ENCODE peak calls at places on chromosomes 13 and 19, in six cellular contexts. One of them, this sample, is unnamed.

GRCh38 chr19:43759515-43759914 is 4.8 kb upstream of the SMG9 start:
- DNase-seq in IMR-90: peak
- DNase-seq in foreskin fibroblast: peak
- DNase-seq in WTC11: no peak
- DNase-seq in body of pancreas: no peak
- DNase-seq in AG04450: no peak
- DNase-seq in this sample: no peak

GRCh38 chr13:113209336-113209879 is at the start of gene CUL4A:
- DNase-seq in AG04450: no peak
- DNase-seq in body of pancreas: peak
- DNase-seq in IMR-90: peak
- DNase-seq in WTC11: peak
- DNase-seq in foreskin fibroblast: peak
- DNase-seq in this sample: peak

GRCh38 chr19:51096473-51097165 is 11.6 kb downstream of the CTU1 start:
- DNase-seq in body of pancreas: no peak
- DNase-seq in WTC11: no peak
- DNase-seq in foreskin fibroblast: no peak
- DNase-seq in IMR-90: no peak
- DNase-seq in AG04450: no peak
- DNase-seq in this sample: peak

GRCh38 chr13:51697181-51697580 is 106.8 kb downstream of the DHRS12 start:
- DNase-seq in body of pancreas: no peak
- DNase-seq in AG04450: no peak
- DNase-seq in foreskin fibroblast: peak
- DNase-seq in WTC11: no peak
- DNase-seq in IMR-90: peak
- DNase-seq in this sample: no peak

GRCh38 chr13:39789451-39789850 is 134.0 kb downstream of the COG6 start:
- DNase-seq in WTC11: no peak
- DNase-seq in body of pancreas: no peak
- DNase-seq in foreskin fibroblast: no peak
- DNase-seq in IMR-90: no peak
- DNase-seq in AG04450: no peak
- DNase-seq in this sample: no peak

GRCh38 chr13:27035892-27036235 is 135.7 kb downstream of the USP12 start:
- DNase-seq in foreskin fibroblast: no peak
- DNase-seq in body of pancreas: no peak
- DNase-seq in WTC11: no peak
- DNase-seq in AG04450: no peak
- DNase-seq in IMR-90: peak
- DNase-seq in this sample: no peak

GRCh38 chr13:34964558-34964957 is 22.5 kb downstream of the NBEA start:
- DNase-seq in foreskin fibroblast: no peak
- DNase-seq in AG04450: no peak
- DNase-seq in WTC11: no peak
- DNase-seq in IMR-90: no peak
- DNase-seq in body of pancreas: no peak
- DNase-seq in this sample: no peak

GRCh38 chr19:8174706-8175105 is 25.3 kb upstream of the FBN3 start:
- DNase-seq in AG04450: no peak
- DNase-seq in body of pancreas: no peak
- DNase-seq in WTC11: no peak
- DNase-seq in foreskin fibroblast: no peak
- DNase-seq in IMR-90: peak
- DNase-seq in this sample: no peak

GRCh38 chr19:5727453-5728050 is 7.1 kb downstream of the CATSPERD start:
- DNase-seq in IMR-90: no peak
- DNase-seq in AG04450: no peak
- DNase-seq in body of pancreas: no peak
- DNase-seq in WTC11: no peak
- DNase-seq in foreskin fibroblast: no peak
- DNase-seq in this sample: no peak

GRCh38 chr19:55553217-55554182 is 8.2 kb upstream of the SBK3 start:
- DNase-seq in WTC11: no peak
- DNase-seq in AG04450: no peak
- DNase-seq in IMR-90: no peak
- DNase-seq in body of pancreas: no peak
- DNase-seq in foreskin fibroblast: no peak
- DNase-seq in this sample: no peak

GRCh38 chr13:111219306-111219705 is 101.1 kb upstream of the TEX29 start:
- DNase-seq in body of pancreas: peak
- DNase-seq in IMR-90: peak
- DNase-seq in WTC11: no peak
- DNase-seq in AG04450: peak
- DNase-seq in foreskin fibroblast: peak
- DNase-seq in this sample: no peak

GRCh38 chr19:50325310-50326100 is 3.7 kb downstream of the KCNC3 start:
- DNase-seq in WTC11: peak
- DNase-seq in IMR-90: peak
- DNase-seq in foreskin fibroblast: peak
- DNase-seq in body of pancreas: peak
- DNase-seq in AG04450: no peak
- DNase-seq in this sample: peak

GRCh38 chr13:51804295-51805172 is 571 bp upstream of the DHRS12 start:
- DNase-seq in body of pancreas: peak
- DNase-seq in foreskin fibroblast: no peak
- DNase-seq in AG04450: no peak
- DNase-seq in IMR-90: no peak
- DNase-seq in WTC11: no peak
- DNase-seq in this sample: no peak

GRCh38 chr19:13796301-13797057 is 1.2 kb downstream of the ZSWIM4 start:
- DNase-seq in WTC11: peak
- DNase-seq in IMR-90: peak
- DNase-seq in body of pancreas: peak
- DNase-seq in AG04450: peak
- DNase-seq in foreskin fibroblast: peak
- DNase-seq in this sample: peak

GRCh38 chr19:5615756-5616327 is 6.7 kb downstream of the SAFB2 start:
- DNase-seq in WTC11: no peak
- DNase-seq in foreskin fibroblast: no peak
- DNase-seq in AG04450: no peak
- DNase-seq in IMR-90: peak
- DNase-seq in body of pancreas: no peak
- DNase-seq in this sample: no peak

GRCh38 chr19:10874019-10874418 is 2.7 kb downstream of the CARM1 start:
- DNase-seq in IMR-90: no peak
- DNase-seq in foreskin fibroblast: no peak
- DNase-seq in body of pancreas: no peak
- DNase-seq in WTC11: no peak
- DNase-seq in AG04450: no peak
- DNase-seq in this sample: no peak
- TF ChIP-seq CTCF in IMR-90: no peak
- TF ChIP-seq CTCF in foreskin fibroblast: no peak
- TF ChIP-seq CTCF in body of pancreas: no peak
- TF ChIP-seq CTCF in WTC11: no peak
- TF ChIP-seq CTCF in AG04450: no peak
- TF ChIP-seq CTCF in this sample: no peak

GRCh38 chr19:3440082-3440481 is 40.2 kb downstream of the SMIM24 start:
- DNase-seq in foreskin fibroblast: no peak
- DNase-seq in IMR-90: no peak
- DNase-seq in AG04450: no peak
- DNase-seq in WTC11: peak
- DNase-seq in body of pancreas: peak
- DNase-seq in this sample: peak
- TF ChIP-seq CTCF in foreskin fibroblast: no peak
- TF ChIP-seq CTCF in IMR-90: peak
- TF ChIP-seq CTCF in AG04450: peak
- TF ChIP-seq CTCF in WTC11: peak
- TF ChIP-seq CTCF in body of pancreas: peak
- TF ChIP-seq CTCF in this sample: peak

DNA sequence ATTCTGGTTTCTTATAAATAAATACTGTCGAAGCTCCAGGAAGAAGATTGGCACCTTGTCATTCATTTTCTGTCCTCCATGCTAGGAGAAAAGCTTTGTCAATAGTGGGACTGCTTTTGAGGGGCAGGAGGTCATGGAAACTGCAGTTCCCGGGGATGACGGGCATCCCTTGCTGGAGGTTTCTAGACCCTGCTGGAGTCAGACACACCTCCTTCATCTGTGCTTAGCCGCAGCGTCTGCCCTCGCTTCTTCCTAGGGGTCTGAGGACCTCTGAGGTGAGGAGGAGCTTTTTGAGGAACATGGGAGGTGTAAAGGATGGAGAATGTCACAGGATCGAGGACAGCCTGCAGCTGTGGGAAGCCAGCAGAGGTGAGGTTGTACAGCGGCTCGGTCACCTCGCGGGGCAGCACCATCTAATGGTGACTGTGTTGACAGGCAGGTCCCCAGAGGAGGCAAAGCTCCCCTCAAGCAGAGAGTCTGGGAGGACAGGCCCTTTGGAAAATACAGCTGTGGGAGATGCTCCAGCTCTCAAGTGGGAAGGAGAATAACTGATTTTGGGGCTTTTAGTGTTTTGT is 172.7 kb upstream of the RNF113B start:
- DNase-seq in body of pancreas: peak
- DNase-seq in foreskin fibroblast: no peak
- DNase-seq in IMR-90: no peak
- DNase-seq in AG04450: no peak
- DNase-seq in WTC11: peak
- DNase-seq in this sample: peak
- TF ChIP-seq CTCF in body of pancreas: peak
- TF ChIP-seq CTCF in foreskin fibroblast: no peak
- TF ChIP-seq CTCF in IMR-90: no peak
- TF ChIP-seq CTCF in AG04450: no peak
- TF ChIP-seq CTCF in WTC11: no peak
- TF ChIP-seq CTCF in this sample: peak

DNA sequence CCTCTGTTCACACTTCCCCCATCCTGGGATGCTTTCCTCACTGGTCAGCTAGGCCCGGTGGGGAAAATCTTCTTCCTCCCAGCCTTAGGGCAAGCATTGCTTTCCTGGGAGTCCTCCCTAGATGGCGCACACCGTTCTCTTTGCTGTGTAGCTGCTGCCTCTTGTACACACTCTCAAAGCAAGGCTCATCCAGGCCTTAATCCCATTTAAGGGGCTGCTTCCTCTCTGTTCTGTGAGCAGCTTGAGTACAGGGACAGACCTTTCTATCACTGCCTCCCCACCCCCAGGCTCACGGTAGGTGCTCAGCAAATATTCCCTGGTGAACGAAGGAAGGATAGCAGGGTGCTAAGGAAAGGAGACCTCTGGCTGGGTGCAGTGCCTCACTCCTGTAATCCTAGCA is 11.0 kb downstream of the SLC7A10 start:
- DNase-seq in body of pancreas: no peak
- DNase-seq in foreskin fibroblast: no peak
- DNase-seq in WTC11: peak
- DNase-seq in AG04450: no peak
- DNase-seq in IMR-90: peak
- DNase-seq in this sample: peak
- TF ChIP-seq CTCF in body of pancreas: no peak
- TF ChIP-seq CTCF in foreskin fibroblast: peak
- TF ChIP-seq CTCF in WTC11: no peak
- TF ChIP-seq CTCF in AG04450: peak
- TF ChIP-seq CTCF in IMR-90: peak
- TF ChIP-seq CTCF in this sample: peak

GRCh38 chr13:36848228-36848982 is 29.4 kb downstream of the RFXAP start:
- DNase-seq in foreskin fibroblast: no peak
- DNase-seq in WTC11: peak
- DNase-seq in body of pancreas: no peak
- DNase-seq in IMR-90: peak
- DNase-seq in AG04450: no peak
- DNase-seq in this sample: peak

GRCh38 chr13:36847541-36848045 is 28.6 kb downstream of the RFXAP start:
- DNase-seq in body of pancreas: peak
- DNase-seq in IMR-90: no peak
- DNase-seq in AG04450: no peak
- DNase-seq in WTC11: no peak
- DNase-seq in foreskin fibroblast: no peak
- DNase-seq in this sample: no peak

DNA sequence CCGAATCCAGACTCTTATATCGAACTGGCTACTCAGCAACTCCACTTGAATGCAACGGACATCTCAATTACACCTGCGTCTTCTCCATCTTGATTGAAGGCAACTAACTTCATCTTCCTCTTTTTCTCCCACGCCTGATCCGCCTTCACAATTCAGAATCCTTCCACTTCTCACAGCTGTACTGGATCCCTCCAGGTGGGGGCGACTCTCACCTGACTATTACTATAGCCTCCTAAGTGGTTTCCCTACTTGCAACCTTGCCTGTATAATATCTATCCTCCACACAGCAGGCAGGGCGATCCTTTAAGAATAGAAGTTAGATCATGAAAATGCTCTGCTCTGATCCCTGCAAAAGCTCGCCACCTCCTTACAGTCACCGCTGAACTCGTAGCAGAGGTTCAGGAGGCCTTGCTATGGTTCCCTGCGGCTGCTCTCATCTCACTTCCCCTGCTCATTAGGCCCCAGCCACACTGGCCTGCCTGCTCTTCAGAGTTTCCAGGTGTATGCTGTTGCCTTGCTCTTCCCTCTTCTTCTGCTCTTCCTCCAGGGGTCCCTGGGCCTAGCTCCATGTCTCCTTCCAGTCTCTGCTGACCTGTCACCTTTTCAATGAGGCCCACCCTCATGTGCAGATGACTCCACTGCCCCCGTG is 31.9 kb downstream of the RFXAP start:
- DNase-seq in body of pancreas: no peak
- DNase-seq in AG04450: no peak
- DNase-seq in IMR-90: no peak
- DNase-seq in WTC11: peak
- DNase-seq in foreskin fibroblast: no peak
- DNase-seq in this sample: peak
- TF ChIP-seq CTCF in body of pancreas: no peak
- TF ChIP-seq CTCF in AG04450: peak
- TF ChIP-seq CTCF in IMR-90: peak
- TF ChIP-seq CTCF in WTC11: peak
- TF ChIP-seq CTCF in foreskin fibroblast: no peak
- TF ChIP-seq CTCF in this sample: peak

DNA sequence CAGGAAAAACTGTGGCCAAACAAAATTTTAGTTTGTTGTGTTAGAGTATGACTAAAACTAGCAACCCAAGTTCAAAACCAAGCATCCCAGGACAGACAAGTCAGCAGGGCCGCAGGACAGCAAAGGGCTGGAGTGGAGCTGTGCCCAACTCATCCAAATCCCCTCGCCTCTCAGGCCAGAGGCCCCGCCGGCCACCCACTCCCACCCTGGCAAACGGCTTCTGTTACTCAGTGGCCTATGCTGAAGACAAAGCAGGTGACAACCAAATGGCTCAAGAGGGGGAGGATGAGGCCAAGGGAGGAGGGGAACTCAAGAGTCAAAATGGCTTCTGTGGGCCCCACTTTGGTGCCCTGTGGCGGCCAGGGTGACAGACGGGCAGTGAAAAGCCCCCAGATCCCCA is 69.7 kb downstream of the SLC7A1 start:
- DNase-seq in IMR-90: no peak
- DNase-seq in foreskin fibroblast: no peak
- DNase-seq in WTC11: no peak
- DNase-seq in AG04450: no peak
- DNase-seq in body of pancreas: no peak
- DNase-seq in this sample: no peak
- TF ChIP-seq CTCF in IMR-90: no peak
- TF ChIP-seq CTCF in foreskin fibroblast: no peak
- TF ChIP-seq CTCF in WTC11: no peak
- TF ChIP-seq CTCF in AG04450: no peak
- TF ChIP-seq CTCF in body of pancreas: no peak
- TF ChIP-seq CTCF in this sample: no peak

GRCh38 chr13:29081036-29081435 is 260.9 kb downstream of the MTUS2 start:
- DNase-seq in body of pancreas: no peak
- DNase-seq in WTC11: no peak
- DNase-seq in AG04450: no peak
- DNase-seq in foreskin fibroblast: no peak
- DNase-seq in IMR-90: no peak
- DNase-seq in this sample: no peak
- TF ChIP-seq CTCF in body of pancreas: no peak
- TF ChIP-seq CTCF in WTC11: no peak
- TF ChIP-seq CTCF in AG04450: no peak
- TF ChIP-seq CTCF in foreskin fibroblast: no peak
- TF ChIP-seq CTCF in IMR-90: no peak
- TF ChIP-seq CTCF in this sample: no peak